ENCODE peak calls at places on chromosome 16, in four cellular contexts. O is aorta, H is AML-193, B is nucleus accumbens. C is an unnamed sample.
A peak's percentile ranks its signal among the peaks of the same experiment; 100 is the strongest.

GRCh38 chr16:85757341-85757822 is 6.5 kb upstream of the C16orf74 start:
- DNase-seq in O (no peak), H (no peak), B (no peak), C (no peak)

GRCh38 chr16:24493859-24494258 is 45.5 kb upstream of the RBBP6 start:
- DNase-seq in O (no peak), H (no peak), B (no peak), C (no peak)

GRCh38 chr16:74832228-74832627 is 57.6 kb upstream of the FA2H start:
- DNase-seq in O (no peak), H (no peak), B (no peak), C (no peak)

GRCh38 chr16:48126801-48127644 is 28.8 kb downstream of the ABCC12 start:
- DNase-seq in O (peak; percentile 52), H (no peak), B (no peak), C (no peak)

GRCh38 chr16:719815-720506 is 985 bp upstream of the ANTKMT start:
- DNase-seq in O (no peak), H (no peak), B (no peak), C (no peak)

GRCh38 chr16:165539-166374 is at the start of gene HBM:
- DNase-seq in O (no peak), H (no peak), B (no peak), C (no peak)

GRCh38 chr16:56938664-56939513 is 6.9 kb downstream of the HERPUD1 start:
- DNase-seq in O (no peak), H (no peak), B (no peak), C (no peak)

GRCh38 chr16:67910162-67910561 is 17.1 kb downstream of the PSKH1 start:
- DNase-seq in O (no peak), H (no peak), B (peak; percentile 56), C (no peak)

GRCh38 chr16:72969812-72970211 is 78.1 kb downstream of the ZFHX3 start:
- DNase-seq in O (no peak), H (no peak), B (no peak), C (no peak)

GRCh38 chr16:53708490-53708889 is 4.5 kb downstream of the FTO start:
- DNase-seq in O (no peak), H (no peak), B (no peak), C (no peak)

GRCh38 chr16:9908613-9909012 is 273.6 kb downstream of the GRIN2A start:
- DNase-seq in O (peak; percentile 53), H (no peak), B (no peak), C (no peak)

GRCh38 chr16:65071371-65072311 is 50.2 kb downstream of the CDH11 start:
- DNase-seq in O (peak; percentile 52), H (no peak), B (peak; percentile 45), C (no peak)

GRCh38 chr16:68298907-68299515 is 11.7 kb downstream of the SLC7A6OS start:
- DNase-seq in O (peak; percentile 73), H (no peak), B (no peak), C (no peak)

GRCh38 chr16:75483222-75483621 is 12.0 kb downstream of the CHST6 start:
- DNase-seq in O (no peak), H (no peak), B (no peak), C (no peak)

GRCh38 chr16:28930652-28931051 is 1.1 kb upstream of the CD19 start:
- DNase-seq in O (no peak), H (no peak), B (no peak), C (no peak)

GRCh38 chr16:67456383-67457140 is 24.4 kb downstream of the ATP6V0D1 start:
- DNase-seq in O (peak; percentile 85), H (no peak), B (no peak), C (no peak)

GRCh38 chr16:49540836-49541235 is 167.2 kb downstream of the C16orf78 start:
- DNase-seq in O (no peak), H (no peak), B (no peak), C (no peak)

GRCh38 chr16:66612422-66612821 is 7.9 kb downstream of the CMTM3 start:
- DNase-seq in O (no peak), H (no peak), B (no peak), C (no peak)

GRCh38 chr16:72013389-72013788 is 4.8 kb downstream of the DHODH start:
- DNase-seq in O (no peak), H (no peak), B (no peak), C (no peak)

GRCh38 chr16:31105677-31106213 is 2.4 kb upstream of the BCKDK start:
- DNase-seq in O (peak; percentile 91), H (peak; percentile 80), B (no peak), C (peak; percentile 84)

GRCh38 chr16:12708266-12708665 is 95.4 kb downstream of the CPPED1 start:
- DNase-seq in O (no peak), H (no peak), B (no peak), C (no peak)

GRCh38 chr16:55502801-55503366 is 6.0 kb upstream of the LPCAT2 start:
- DNase-seq in O (peak; percentile 88), H (no peak), B (peak; percentile 80), C (no peak)

GRCh38 chr16:58029410-58029809 is 3.9 kb downstream of the MMP15 start:
- DNase-seq in O (no peak), H (no peak), B (no peak), C (no peak)

GRCh38 chr16:3036726-3037315 is at the start of gene BICDL2:
- DNase-seq in O (no peak), H (no peak), B (no peak), C (no peak)

GRCh38 chr16:77190190-77190477 is 856 bp upstream of the MON1B start:
- DNase-seq in O (no peak), H (no peak), B (no peak), C (no peak)

GRCh38 chr16:1620391-1620790 is 8.2 kb downstream of the CRAMP1 start:
- DNase-seq in O (no peak), H (no peak), B (no peak), C (no peak)

GRCh38 chr16:31202402-31203385 is at the start of gene PYCARD:
- DNase-seq in O (peak; percentile 85), H (peak; percentile 50), B (no peak), C (no peak)

GRCh38 chr16:11125936-11126335 is 130.1 kb downstream of the SOCS1 start:
- DNase-seq in O (no peak), H (no peak), B (no peak), C (no peak)

GRCh38 chr16:85733155-85733838 is 17.6 kb downstream of the C16orf74 start:
- DNase-seq in O (peak; percentile 58), H (peak; percentile 87), B (no peak), C (peak; percentile 83)

GRCh38 chr16:25198021-25198420 is 18.7 kb upstream of the AQP8 start:
- DNase-seq in O (no peak), H (no peak), B (no peak), C (no peak)

GRCh38 chr16:10250137-10250850 is 68.1 kb upstream of the GRIN2A start:
- DNase-seq in O (no peak), H (no peak), B (no peak), C (no peak)